ENCODE peak calls at places on chromosomes 3 and 15, in eight cellular contexts. T is NCI-H748 treated with DMSO at 0.1 percent for 48 hours, Z is brain microvascular endothelial cell, N is cerebellum, X is neural crest cell, S is T follicular helper cell, P is uterus, A is EL. I is an unnamed sample.

GRCh38 chr3:157865449-157865862 is 240.8 kb downstream of the SHOX2 start:
- DNase-seq in S (no peak), P (no peak), X (peak; percentile 22), T (peak; percentile 5), Z (no peak), A (peak; percentile 22), N (no peak), I (peak; percentile 84)

GRCh38 chr15:67146875-67147381 is 81.5 kb downstream of the SMAD3 start:
- DNase-seq in A (peak; percentile 90), N (no peak), P (peak; percentile 66), X (no peak), S (peak; percentile 20), T (no peak), Z (peak; percentile 88), I (peak; percentile 46)

GRCh38 chr3:24596626-24597025 is 102.0 kb upstream of the THRB start:
- DNase-seq in A (no peak), Z (no peak), T (no peak), P (no peak), X (no peak), S (no peak), N (no peak), I (no peak)

GRCh38 chr3:73500321-73500720 is 124.4 kb downstream of the PDZRN3 start:
- DNase-seq in Z (no peak), A (peak; percentile 43), T (no peak), X (no peak), P (no peak), S (no peak), N (no peak), I (no peak)

GRCh38 chr15:39194431-39194830 is 386.4 kb upstream of the THBS1 start:
- DNase-seq in A (peak; percentile 68), P (no peak), Z (peak; percentile 35), S (no peak), N (no peak), T (no peak), X (no peak), I (no peak)

GRCh38 chr3:127674099-127674792 is 1.5 kb downstream of the ABTB1 start:
- DNase-seq in T (no peak), X (no peak), Z (no peak), A (no peak), N (no peak), S (no peak), P (peak; percentile 13), I (no peak)

GRCh38 chr3:188720215-188720614 is 451.6 kb upstream of the TPRG1 start:
- DNase-seq in N (no peak), Z (no peak), A (peak; percentile 2), T (no peak), S (no peak), X (no peak), P (no peak), I (no peak)

GRCh38 chr3:129182390-129183180 is 1.1 kb downstream of the CNBP start:
- DNase-seq in T (no peak), A (peak; percentile 61), P (no peak), S (no peak), X (no peak), Z (no peak), N (no peak), I (no peak)

GRCh38 chr3:111392911-111393351 is 149.1 kb upstream of the CD96 start:
- DNase-seq in T (peak; percentile 55), A (no peak), X (no peak), Z (no peak), P (no peak), S (peak; percentile 24), N (no peak), I (no peak)

GRCh38 chr3:55556622-55557531 is 69.8 kb upstream of the WNT5A start:
- DNase-seq in X (no peak), S (no peak), N (peak; percentile 12), A (peak; percentile 45), P (no peak), T (no peak), Z (peak; percentile 11), I (no peak)